ENCODE peak calls at places on chromosomes 13 and 19, in five cellular contexts. L is IMR-90, J is SK-N-SH, Z is GM12878, V is K562. X is an unnamed sample.
A peak's percentile ranks its signal among the peaks of the same experiment; 100 is the strongest.

GRCh38 chr19:42422576-42423461 is 4.4 kb downstream of the LIPE start:
- DNase-seq in V (no peak), Z (no peak), J (peak; percentile 85), L (no peak), X (peak; percentile 59)

GRCh38 chr19:33175886-33176669 is 18.1 kb upstream of the LRP3 start:
- DNase-seq in V (no peak), J (peak; percentile 75), Z (no peak), L (peak; percentile 30), X (peak; percentile 61)

GRCh38 chr13:24074687-24075086 is 85.8 kb upstream of the SPATA13 start:
- DNase-seq in Z (no peak), J (no peak), L (no peak), V (no peak), X (no peak)

GRCh38 chr19:17052439-17052838 is 22.8 kb downstream of the HAUS8 start:
- DNase-seq in Z (no peak), J (peak; percentile 62), L (peak; percentile 59), V (peak; percentile 39), X (no peak)

GRCh38 chr13:78586706-78587105 is 16.6 kb downstream of the POU4F1 start:
- DNase-seq in J (no peak), Z (no peak), L (no peak), V (peak; percentile 27), X (no peak)

GRCh38 chr13:33017410-33017929 is 1.2 kb downstream of the KL start:
- DNase-seq in Z (peak; percentile 65), J (no peak), V (peak; percentile 8), L (peak; percentile 6), X (peak; percentile 18)

GRCh38 chr13:30037306-30037705 is 186.9 kb upstream of the UBL3 start:
- DNase-seq in V (no peak), Z (no peak), L (no peak), J (peak; percentile 51), X (no peak)

GRCh38 chr19:35169226-35169995 is 14.9 kb downstream of the FXYD5 start:
- DNase-seq in V (no peak), J (no peak), Z (no peak), L (no peak), X (no peak)

GRCh38 chr13:30982911-30983310 is 50.5 kb downstream of the TEX26 start:
- DNase-seq in J (no peak), V (no peak), L (no peak), Z (no peak), X (no peak)

GRCh38 chr19:13920940-13921744 is 15.1 kb downstream of the CC2D1A start:
- DNase-seq in L (peak; percentile 44), J (peak; percentile 77), Z (peak; percentile 25), V (peak; percentile 78), X (peak; percentile 57)

GRCh38 chr19:38057954-38058690 is 151.1 kb downstream of the SIPA1L3 start:
- DNase-seq in J (peak; percentile 62), V (no peak), Z (no peak), L (no peak), X (peak; percentile 58)

GRCh38 chr13:26531751-26532150 is 25.7 kb upstream of the WASF3 start:
- DNase-seq in J (no peak), V (no peak), Z (no peak), L (no peak), X (no peak)

GRCh38 chr19:38774181-38774950 is 1.0 kb upstream of the LGALS7 start:
- DNase-seq in L (no peak), J (no peak), V (no peak), Z (no peak), X (no peak)

GRCh38 chr13:95588721-95589120 is 36.2 kb downstream of the CLDN10 start:
- DNase-seq in L (peak; percentile 60), V (no peak), Z (no peak), J (no peak), X (no peak)

GRCh38 chr13:26459276-26460131 is 98.0 kb upstream of the WASF3 start:
- DNase-seq in L (no peak), Z (no peak), V (no peak), J (no peak), X (no peak)

GRCh38 chr19:42216653-42217521 is 590 bp downstream of the DEDD2 start:
- DNase-seq in J (peak; percentile 86), V (peak; percentile 79), Z (no peak), L (peak; percentile 16), X (peak; percentile 15)

GRCh38 chr19:14957464-14957863 is 16.2 kb downstream of the OR7C2 start:
- DNase-seq in V (no peak), J (no peak), L (no peak), Z (no peak), X (no peak)

GRCh38 chr13:20873348-20873747 is 29.2 kb downstream of the XPO4 start:
- DNase-seq in V (no peak), J (no peak), Z (no peak), L (peak; percentile 61), X (no peak)

GRCh38 chr13:27211771-27212364 is 39.5 kb upstream of the RPL21 start:
- DNase-seq in J (no peak), V (no peak), L (peak; percentile 86), Z (no peak), X (no peak)

GRCh38 chr19:41714598-41714997 is 6.2 kb downstream of the CEACAM5 start:
- DNase-seq in V (no peak), L (no peak), Z (no peak), J (no peak), X (no peak)

GRCh38 chr19:4051175-4052101 is 15.3 kb downstream of the ZBTB7A start:
- DNase-seq in J (no peak), V (no peak), Z (no peak), L (peak; percentile 55), X (peak; percentile 44)

GRCh38 chr13:43077446-43077845 is 54.1 kb downstream of the DNAJC15 start:
- DNase-seq in L (no peak), V (no peak), Z (no peak), J (no peak), X (no peak)

GRCh38 chr13:114230117-114230516 is 4.6 kb upstream of the CDC16 start:
- DNase-seq in J (no peak), L (peak; percentile 63), Z (no peak), V (no peak), X (no peak)
- H3K9ac ChIP-seq in J (no peak overlapping the region), L (peak overlapping the region; percentile 13), Z (no peak overlapping the region), V (no peak overlapping the region), X (no peak overlapping the region)

DNA sequence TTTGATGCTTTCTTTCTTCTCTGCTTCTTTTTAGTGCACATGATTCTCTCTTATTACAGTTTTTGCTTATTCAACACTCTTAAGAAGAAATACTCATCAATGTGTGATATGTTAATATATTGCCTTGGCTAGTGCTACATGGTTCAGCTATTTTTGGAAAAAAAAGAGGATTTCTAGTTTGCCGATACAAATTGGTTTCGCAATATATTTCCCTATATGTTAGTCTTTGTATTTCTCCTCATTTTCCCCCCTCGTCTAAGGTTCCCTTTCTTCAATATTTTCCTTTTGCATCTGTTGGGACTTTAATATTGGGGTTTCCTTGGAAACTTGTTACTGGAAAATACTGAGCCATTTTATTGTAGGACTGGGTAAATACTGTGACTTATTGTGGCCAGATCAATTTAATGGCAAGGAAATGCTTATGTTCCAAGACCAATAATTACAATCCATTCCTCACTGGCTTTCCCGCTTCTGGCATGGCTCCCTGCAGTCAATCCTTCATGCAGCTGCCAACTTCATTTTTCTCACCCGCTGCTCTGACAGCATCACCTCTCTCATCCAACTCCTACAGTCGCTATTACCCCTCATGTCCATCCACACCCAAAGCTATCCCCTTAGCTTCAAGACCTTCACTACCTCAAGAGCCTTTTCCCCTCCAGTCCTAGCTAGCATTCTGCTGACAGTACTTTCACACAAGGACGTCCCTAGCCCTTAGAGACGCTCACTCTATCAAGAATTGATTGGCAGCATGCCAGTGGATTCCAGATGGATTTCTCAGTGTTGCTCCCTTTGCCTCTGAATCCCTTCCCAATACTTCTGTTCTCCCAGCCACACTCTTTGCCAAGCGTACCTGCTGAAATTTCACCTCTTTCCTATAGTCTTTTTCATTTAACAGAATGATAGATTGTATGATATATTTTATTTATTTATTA is 280.1 kb upstream of the TMTC4 start:
- DNase-seq in L (peak; percentile 4), V (no peak), J (peak; percentile 11), Z (no peak), X (no peak)
- TF ChIP-seq SMC3 in L (no peak), V (no peak), J (no peak), Z (no peak), X (no peak)

DNA sequence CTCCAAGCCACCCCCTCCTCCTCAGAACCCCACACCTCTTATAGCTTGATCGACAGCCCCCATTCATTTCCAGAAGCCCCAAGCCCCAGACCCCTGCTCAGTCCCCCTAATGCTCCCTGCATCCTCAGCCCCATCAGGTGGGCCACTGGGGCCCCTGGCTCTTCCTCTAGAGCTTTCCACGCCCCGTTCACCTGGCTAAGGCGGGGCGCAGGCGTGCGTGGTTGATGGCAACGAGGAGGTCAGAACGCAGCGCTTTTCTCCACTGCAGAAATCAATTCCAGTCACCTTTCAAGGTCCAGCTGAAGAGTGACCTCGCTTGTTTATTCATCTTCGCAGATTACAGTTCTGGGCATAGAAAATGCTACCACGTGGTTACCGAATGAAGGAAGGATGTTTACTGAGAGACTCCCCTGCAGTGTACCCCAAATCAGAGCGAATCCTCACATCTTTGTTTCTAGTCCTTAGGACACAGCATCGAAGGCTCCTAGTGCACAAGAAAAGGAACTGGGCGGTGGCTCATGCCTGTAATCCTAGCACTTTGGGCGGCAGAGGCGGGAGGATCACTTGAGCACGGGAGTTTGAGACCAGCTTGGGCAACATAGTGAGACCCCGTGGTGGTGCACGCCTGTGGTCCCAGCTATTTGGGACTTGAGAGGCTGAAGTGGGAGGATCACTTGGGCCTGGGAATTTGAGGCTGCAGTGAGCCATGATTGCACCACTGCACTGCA is 798 bp upstream of the PBX4 start:
- DNase-seq in Z (no peak), L (no peak), V (no peak), J (no peak), X (no peak)
- H3K9ac ChIP-seq in Z (peak overlapping the region; percentile 48), L (no peak overlapping the region), V (peak overlapping the region; percentile 58), J (peak overlapping the region; percentile 43), X (no peak overlapping the region)

GRCh38 chr19:48565090-48565489 is 13.1 kb downstream of the SULT2B1 start:
- DNase-seq in V (no peak), L (peak; percentile 83), Z (no peak), J (no peak), X (peak; percentile 88)
- TF ChIP-seq SMC3 in V (no peak), L (no peak), Z (no peak), J (no peak), X (no peak)

GRCh38 chr19:11578342-11579142 is 1.1 kb upstream of the ACP5 start:
- DNase-seq in J (peak; percentile 43), V (peak; percentile 81), Z (no peak), L (no peak), X (peak; percentile 31)

GRCh38 chr19:11576186-11576585 is 1.3 kb downstream of the ACP5 start:
- DNase-seq in V (no peak), J (no peak), Z (no peak), L (no peak), X (no peak)

GRCh38 chr19:11577451-11578341 is at the start of gene ACP5:
- DNase-seq in L (no peak), J (peak; percentile 35), V (peak; percentile 36), Z (no peak), X (no peak)

GRCh38 chr19:11580665-11581418 is 3.4 kb upstream of the ACP5 start:
- DNase-seq in V (no peak), Z (no peak), J (no peak), L (peak; percentile 8), X (no peak)

GRCh38 chr19:11581740-11582139 is 4.3 kb upstream of the ACP5 start:
- DNase-seq in L (peak; percentile 52), J (no peak), V (peak; percentile 27), Z (peak; percentile 96), X (no peak)
- H3K9ac ChIP-seq in L (no peak overlapping the region), J (no peak overlapping the region), V (peak overlapping the region; percentile 70), Z (peak overlapping the region; percentile 1), X (no peak overlapping the region)

GRCh38 chr19:19475845-19476828 is 39.2 kb downstream of the TSSK6 start:
- DNase-seq in Z (no peak), J (no peak), L (no peak), V (no peak), X (peak; percentile 16)
- TF ChIP-seq SMC3 in Z (peak; percentile 44), J (peak; percentile 18), L (peak; percentile 34), V (peak; percentile 13), X (peak; percentile 15)

X was measured in HepG2.